ENCODE peak calls at places on chromosomes 13 and 19, in five cellular contexts. Z is cardiac muscle cell; J is GM13977; B is CD4-positive, alpha-beta T cell; H is astrocyte of the spinal cord. A is an unnamed sample.
A peak's percentile ranks its signal among the peaks of the same experiment; 100 is the strongest.

GRCh38 chr19:44774614-44775013 is 3.1 kb upstream of the CBLC start:
- DNase-seq in Z (no peak), J (no peak), B (no peak), H (no peak), A (no peak)

GRCh38 chr19:3784607-3785463 is 1.3 kb downstream of the MATK start:
- DNase-seq in Z (no peak), J (no peak), B (no peak), H (no peak), A (no peak)

GRCh38 chr13:100529666-100530065 is 58.9 kb downstream of the GGACT start:
- DNase-seq in Z (no peak), J (no peak), B (no peak), H (no peak), A (no peak)

GRCh38 chr19:940591-941291 is 14.9 kb downstream of the ARID3A start:
- DNase-seq in Z (no peak), J (peak; percentile 54), B (peak; percentile 64), H (peak; percentile 60), A (no peak)

GRCh38 chr13:30868806-30869470 is 37.1 kb upstream of the MEDAG start:
- DNase-seq in Z (no peak), J (no peak), B (no peak), H (peak; percentile 49), A (no peak)

GRCh38 chr13:108322206-108322824 is 52.8 kb downstream of the TNFSF13B start:
- DNase-seq in Z (peak; percentile 57), J (peak; percentile 36), B (no peak), H (peak; percentile 47), A (no peak)

GRCh38 chr13:26681036-26681435 is 79.5 kb downstream of the GPR12 start:
- DNase-seq in Z (no peak), J (no peak), B (no peak), H (no peak), A (peak; percentile 71)

GRCh38 chr13:45783346-45784043 is 68.1 kb downstream of the SIAH3 start:
- DNase-seq in Z (no peak), J (no peak), B (no peak), H (no peak), A (no peak)

GRCh38 chr19:35122687-35123551 is 7.3 kb downstream of the FXYD3 start:
- DNase-seq in Z (no peak), J (no peak), B (no peak), H (no peak), A (no peak)

GRCh38 chr13:43669101-43669500 is 117.7 kb downstream of the ENOX1 start:
- DNase-seq in Z (no peak), J (no peak), B (no peak), H (no peak), A (no peak)

GRCh38 chr13:20796791-20797513 is 23.2 kb upstream of the EEF1AKMT1 start:
- DNase-seq in Z (no peak), J (no peak), B (no peak), H (no peak), A (no peak)

GRCh38 chr19:6720369-6721112 is at the start of gene C3:
- DNase-seq in Z (peak; percentile 96), J (no peak), B (no peak), H (no peak), A (no peak)

GRCh38 chr19:2261438-2262172 is 5.4 kb upstream of the JSRP1 start:
- DNase-seq in Z (peak; percentile 56), J (peak; percentile 50), B (peak; percentile 55), H (no peak), A (peak; percentile 56)

GRCh38 chr13:39684531-39685137 is 29.2 kb downstream of the COG6 start:
- DNase-seq in Z (peak; percentile 66), J (peak; percentile 12), B (no peak), H (peak; percentile 60), A (no peak)

DNA sequence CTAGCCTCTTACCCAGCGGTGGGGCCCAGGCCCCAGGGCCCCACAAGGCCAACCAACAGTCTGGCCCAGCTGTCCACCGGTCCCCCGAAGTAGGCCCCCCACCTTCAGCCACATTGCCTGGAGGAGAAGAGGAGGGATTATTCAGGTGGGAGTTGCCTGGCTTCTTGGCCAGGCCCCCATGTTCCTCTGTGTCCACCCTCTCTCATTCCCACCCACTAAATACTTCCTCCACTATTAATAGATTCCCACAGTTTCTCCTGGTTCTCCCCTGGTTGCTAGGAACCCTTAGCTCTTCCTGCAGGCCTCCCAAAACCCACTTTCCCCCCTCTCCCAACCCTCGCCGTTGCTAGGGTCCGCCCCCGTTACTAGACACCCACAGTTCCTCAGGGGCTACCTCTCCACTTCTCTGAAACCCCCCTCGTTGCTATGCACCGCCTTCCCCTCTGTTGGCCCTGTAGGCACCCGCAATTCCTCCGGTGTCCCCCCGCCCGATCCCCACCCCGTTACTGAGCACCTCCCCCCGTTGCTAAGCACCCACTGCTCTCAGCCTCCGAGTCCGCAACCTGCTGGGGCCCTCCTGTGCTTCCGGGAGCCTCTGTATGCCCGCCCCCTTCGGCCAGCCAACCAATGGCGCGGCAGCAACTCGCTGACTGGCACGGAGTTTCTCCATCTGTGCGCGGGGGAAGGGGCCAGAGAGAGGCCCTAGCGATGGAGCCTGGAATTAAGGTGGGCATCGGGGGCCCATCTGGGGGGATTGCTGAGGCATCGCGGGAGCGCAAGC is 2.0 kb downstream of the COQ8B start:
- DNase-seq in Z (peak; percentile 95), J (peak; percentile 95), B (peak; percentile 92), H (peak; percentile 95), A (peak; percentile 95)
- TF ChIP-seq CTCF in Z (no peak), J (no peak), B (no peak), H (peak; percentile 3), A (no peak)

GRCh38 chr19:49891393-49891792 is 5.3 kb downstream of the IL4I1 start:
- DNase-seq in Z (no peak), J (no peak), B (no peak), H (no peak), A (peak; percentile 20)

GRCh38 chr19:49889038-49889686 is 7.5 kb downstream of the IL4I1 start:
- DNase-seq in Z (no peak), J (no peak), B (no peak), H (no peak), A (peak; percentile 69)

GRCh38 chr19:49892716-49893115 is 4.0 kb downstream of the IL4I1 start:
- DNase-seq in Z (no peak), J (no peak), B (no peak), H (no peak), A (no peak)

GRCh38 chr19:49889687-49890348 is 6.9 kb downstream of the IL4I1 start:
- DNase-seq in Z (peak; percentile 85), J (peak; percentile 73), B (peak; percentile 71), H (peak; percentile 65), A (peak; percentile 82)

GRCh38 chr19:49890349-49891311 is 6.1 kb downstream of the IL4I1 start:
- DNase-seq in Z (no peak), J (peak; percentile 87), B (peak; percentile 67), H (no peak), A (peak; percentile 75)
- TF ChIP-seq CTCF in Z (peak; percentile 28), J (no peak), B (peak; percentile 51), H (no peak), A (peak; percentile 54)

DNA sequence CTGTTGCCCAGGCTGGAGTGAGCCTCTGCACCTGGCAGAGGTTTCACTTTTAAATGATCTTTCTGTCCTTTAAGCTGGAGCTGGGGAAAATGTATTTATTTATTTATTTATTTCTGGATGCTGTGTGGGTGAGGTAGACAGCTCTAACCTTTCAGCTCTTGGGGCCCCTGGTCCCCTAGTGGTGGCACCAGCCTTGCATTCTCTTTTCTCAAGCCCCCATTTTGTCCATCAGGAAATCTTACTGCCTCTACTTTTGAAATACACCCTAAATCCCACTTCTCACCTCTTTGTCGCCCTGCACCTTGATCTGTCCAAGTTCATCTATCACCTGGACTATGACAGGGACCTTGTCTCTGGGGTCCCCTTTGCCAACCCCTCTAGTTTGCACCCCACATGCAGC is 2.1 kb upstream of the B9D2 start:
- DNase-seq in Z (no peak), J (peak; percentile 35), B (no peak), H (no peak), A (no peak)
- TF ChIP-seq CTCF in Z (peak; percentile 14), J (peak; percentile 35), B (no peak), H (no peak), A (no peak)

DNA sequence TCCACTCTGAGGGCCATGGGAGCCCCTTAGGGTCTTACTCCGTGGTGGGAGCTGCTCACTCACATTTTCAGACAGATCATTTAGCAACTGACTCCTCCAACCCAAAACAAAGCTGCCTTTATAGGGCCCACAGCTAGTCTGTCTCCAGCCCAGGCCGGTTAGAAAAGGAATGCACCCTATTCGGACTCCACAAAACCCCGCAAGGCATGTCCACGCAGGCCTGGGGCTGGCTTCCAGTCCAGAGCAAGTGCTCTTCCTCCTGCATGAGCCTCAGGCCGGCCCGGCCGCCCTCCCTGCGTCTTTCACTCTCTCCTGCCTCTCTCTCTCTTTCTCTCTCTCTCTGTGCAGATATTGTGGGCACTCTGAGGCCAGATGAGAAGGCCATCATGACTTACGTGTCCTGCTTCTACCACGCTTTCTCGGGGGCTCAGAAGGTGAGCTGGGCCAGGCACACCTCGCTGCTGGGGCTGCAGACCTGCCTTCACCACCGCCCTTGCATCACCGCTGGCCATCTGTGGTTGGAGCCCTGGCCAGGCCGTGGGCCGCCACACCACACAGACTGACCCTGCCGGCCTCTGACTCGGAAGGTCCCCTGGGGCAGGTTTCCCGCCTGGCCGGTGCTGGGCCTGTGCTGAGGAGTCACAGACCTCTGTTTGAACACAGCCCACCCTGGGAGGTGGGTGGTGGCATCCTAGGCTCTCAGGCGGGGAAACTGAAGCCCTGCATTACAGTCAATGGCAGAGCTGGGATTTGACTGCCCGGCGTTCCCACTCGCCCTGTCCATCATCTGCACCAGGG is 33.1 kb downstream of the CAPN12 start:
- DNase-seq in Z (no peak), J (no peak), B (no peak), H (no peak), A (peak; percentile 54)
- TF ChIP-seq CTCF in Z (no peak), J (no peak), B (no peak), H (no peak), A (no peak)

GRCh38 chr13:50493683-50494082 is 349.8 kb downstream of the DLEU7 start:
- DNase-seq in Z (no peak), J (no peak), B (no peak), H (no peak), A (no peak)
- TF ChIP-seq CTCF in Z (no peak), J (no peak), B (no peak), H (no peak), A (no peak)

A was measured in glutamatergic neuron.